ENCODE peak calls at places on chromosomes 5 and 9, in five cellular contexts. D, H, U, K and V are unnamed samples.

GRCh38 chr5:149795360-149795759 is 65.2 kb downstream of the PPARGC1B start:
- DNase-seq in D (no peak), H (no peak), U (no peak), K (no peak), V (no peak)

GRCh38 chr9:68804911-68805889 is 100.2 kb downstream of the PIP5K1B start:
- DNase-seq in D (no peak), H (no peak), U (no peak), K (no peak), V (no peak)

GRCh38 chr5:67672633-67673032 is 476.0 kb upstream of the CD180 start:
- DNase-seq in D (no peak), H (no peak), U (peak), K (no peak), V (no peak)

GRCh38 chr9:686381-686813 is 155.1 kb upstream of the DMRT1 start:
- DNase-seq in D (no peak), H (no peak), U (peak), K (no peak), V (peak)

GRCh38 chr5:14988210-14988609 is 116.6 kb upstream of the ANKH start:
- DNase-seq in D (no peak), H (no peak), U (no peak), K (no peak), V (no peak)

GRCh38 chr5:139772927-139773690 is 22.5 kb upstream of the PSD2 start:
- DNase-seq in D (no peak), H (no peak), U (no peak), K (no peak), V (no peak)

GRCh38 chr9:8826281-8826680 is 1026.7 kb upstream of the DMAC1 start:
- DNase-seq in D (peak), H (no peak), U (no peak), K (no peak), V (no peak)

GRCh38 chr5:141402553-141403328 is at the start of gene PCDHGA9:
- DNase-seq in D (no peak), H (peak), U (peak), K (no peak), V (no peak)

GRCh38 chr5:174589011-174589410 is 135.4 kb upstream of the MSX2 start:
- DNase-seq in D (peak), H (peak), U (no peak), K (no peak), V (no peak)

GRCh38 chr9:89808801-89809200 is 204.0 kb downstream of the GADD45G start:
- DNase-seq in D (peak), H (no peak), U (no peak), K (no peak), V (no peak)

GRCh38 chr5:124103671-124104070 is 591.7 kb downstream of the CSNK1G3 start:
- DNase-seq in D (no peak), H (no peak), U (no peak), K (no peak), V (no peak)

GRCh38 chr5:51172853-51173635 is 210.2 kb upstream of the ISL1 start:
- DNase-seq in D (peak), H (no peak), U (no peak), K (no peak), V (no peak)